ENCODE peak calls at places on chromosomes 16 and 17, in five cellular contexts. One of them, this sample, is unnamed.

GRCh38 chr17:31499771-31500554 is 108.5 kb downstream of the RAB11FIP4 start:
- DNase-seq in A549: no peak
- DNase-seq in stomach: peak
- DNase-seq in body of pancreas: peak
- DNase-seq in HuH-7.5: no peak
- DNase-seq in this sample: no peak

GRCh38 chr17:1894753-1895339 is 65.0 kb downstream of the RPA1 start:
- DNase-seq in body of pancreas: no peak
- DNase-seq in HuH-7.5: no peak
- DNase-seq in A549: no peak
- DNase-seq in stomach: no peak
- DNase-seq in this sample: no peak

GRCh38 chr16:66409156-66409555 is 17.9 kb upstream of the BEAN1 start:
- DNase-seq in A549: no peak
- DNase-seq in stomach: no peak
- DNase-seq in HuH-7.5: no peak
- DNase-seq in body of pancreas: no peak
- DNase-seq in this sample: no peak

GRCh38 chr17:29566473-29567361 is at the start of gene ABHD15:
- DNase-seq in body of pancreas: peak
- DNase-seq in HuH-7.5: peak
- DNase-seq in A549: peak
- DNase-seq in stomach: peak
- DNase-seq in this sample: peak

GRCh38 chr16:49562228-49562627 is 188.6 kb downstream of the C16orf78 start:
- DNase-seq in A549: no peak
- DNase-seq in body of pancreas: no peak
- DNase-seq in stomach: no peak
- DNase-seq in HuH-7.5: no peak
- DNase-seq in this sample: no peak

GRCh38 chr17:17711708-17712141 is 30.5 kb downstream of the RAI1 start:
- DNase-seq in body of pancreas: no peak
- DNase-seq in A549: no peak
- DNase-seq in HuH-7.5: no peak
- DNase-seq in stomach: peak
- DNase-seq in this sample: no peak

GRCh38 chr17:28493467-28493866 is 12.7 kb upstream of the FOXN1 start:
- DNase-seq in stomach: no peak
- DNase-seq in body of pancreas: no peak
- DNase-seq in A549: no peak
- DNase-seq in HuH-7.5: no peak
- DNase-seq in this sample: no peak

GRCh38 chr17:3879181-3879580 is 13.7 kb downstream of the CAMKK1 start:
- DNase-seq in stomach: no peak
- DNase-seq in body of pancreas: no peak
- DNase-seq in HuH-7.5: no peak
- DNase-seq in A549: no peak
- DNase-seq in this sample: no peak

GRCh38 chr17:21209511-21210175 is 4.3 kb downstream of the TMEM11 start:
- DNase-seq in HuH-7.5: no peak
- DNase-seq in stomach: peak
- DNase-seq in body of pancreas: peak
- DNase-seq in A549: no peak
- DNase-seq in this sample: peak

GRCh38 chr17:2947996-2948550 is 115.3 kb downstream of the OR1D5 start:
- DNase-seq in stomach: no peak
- DNase-seq in body of pancreas: no peak
- DNase-seq in A549: no peak
- DNase-seq in HuH-7.5: no peak
- DNase-seq in this sample: peak

GRCh38 chr17:40072481-40073346 is 9.9 kb downstream of the THRA start:
- DNase-seq in body of pancreas: peak
- DNase-seq in stomach: peak
- DNase-seq in HuH-7.5: no peak
- DNase-seq in A549: no peak
- DNase-seq in this sample: peak

GRCh38 chr16:55116165-55116894 is 185.7 kb downstream of the IRX5 start:
- DNase-seq in stomach: no peak
- DNase-seq in body of pancreas: no peak
- DNase-seq in A549: no peak
- DNase-seq in HuH-7.5: no peak
- DNase-seq in this sample: no peak

GRCh38 chr17:77738666-77739531 is 219.6 kb upstream of the TNRC6C start:
- DNase-seq in A549: no peak
- DNase-seq in body of pancreas: peak
- DNase-seq in stomach: peak
- DNase-seq in HuH-7.5: no peak
- DNase-seq in this sample: no peak

GRCh38 chr17:42321555-42321954 is 33.3 kb downstream of the STAT5A start:
- DNase-seq in A549: no peak
- DNase-seq in HuH-7.5: no peak
- DNase-seq in body of pancreas: no peak
- DNase-seq in stomach: no peak
- DNase-seq in this sample: no peak

GRCh38 chr16:15954814-15955151 is 5.4 kb downstream of the ABCC1 start:
- DNase-seq in stomach: no peak
- DNase-seq in HuH-7.5: no peak
- DNase-seq in A549: no peak
- DNase-seq in body of pancreas: no peak
- DNase-seq in this sample: no peak

GRCh38 chr17:39663688-39664580 is 1.2 kb upstream of the TCAP start:
- DNase-seq in stomach: peak
- DNase-seq in HuH-7.5: no peak
- DNase-seq in body of pancreas: no peak
- DNase-seq in A549: peak
- DNase-seq in this sample: peak

GRCh38 chr17:10844667-10845387 is 6.9 kb upstream of the PIRT start:
- DNase-seq in body of pancreas: peak
- DNase-seq in stomach: peak
- DNase-seq in HuH-7.5: peak
- DNase-seq in A549: peak
- DNase-seq in this sample: peak

GRCh38 chr16:27475561-27475960 is 73.6 kb downstream of the IL21R start:
- DNase-seq in stomach: no peak
- DNase-seq in body of pancreas: no peak
- DNase-seq in A549: no peak
- DNase-seq in HuH-7.5: no peak
- DNase-seq in this sample: no peak

GRCh38 chr17:34721326-34721725 is 141.9 kb downstream of the TMEM132E start:
- DNase-seq in HuH-7.5: no peak
- DNase-seq in A549: no peak
- DNase-seq in body of pancreas: peak
- DNase-seq in stomach: no peak
- DNase-seq in this sample: no peak

GRCh38 chr16:678858-679807 is 1.1 kb upstream of the STUB1 start:
- DNase-seq in A549: peak
- DNase-seq in HuH-7.5: peak
- DNase-seq in body of pancreas: peak
- DNase-seq in stomach: peak
- DNase-seq in this sample: peak

GRCh38 chr16:88695753-88696152 is 9.4 kb upstream of the SNAI3 start:
- DNase-seq in HuH-7.5: no peak
- DNase-seq in stomach: no peak
- DNase-seq in A549: no peak
- DNase-seq in body of pancreas: no peak
- DNase-seq in this sample: no peak

GRCh38 chr16:49638696-49639629 is 216.9 kb downstream of the ZNF423 start:
- DNase-seq in A549: no peak
- DNase-seq in body of pancreas: no peak
- DNase-seq in HuH-7.5: no peak
- DNase-seq in stomach: no peak
- DNase-seq in this sample: no peak

GRCh38 chr16:79381552-79382042 is 218.9 kb downstream of the MAF start:
- DNase-seq in HuH-7.5: no peak
- DNase-seq in stomach: no peak
- DNase-seq in A549: no peak
- DNase-seq in body of pancreas: no peak
- DNase-seq in this sample: no peak

GRCh38 chr17:4066210-4066609 is 76.6 kb downstream of the ZZEF1 start:
- DNase-seq in A549: no peak
- DNase-seq in stomach: no peak
- DNase-seq in body of pancreas: no peak
- DNase-seq in HuH-7.5: no peak
- DNase-seq in this sample: no peak

GRCh38 chr16:29862383-29862883 is 593 bp downstream of the CDIPT start:
- DNase-seq in A549: peak
- DNase-seq in HuH-7.5: no peak
- DNase-seq in body of pancreas: no peak
- DNase-seq in stomach: peak
- DNase-seq in this sample: peak

GRCh38 chr16:86826931-86827330 is 248.6 kb downstream of the FOXL1 start:
- DNase-seq in body of pancreas: no peak
- DNase-seq in stomach: no peak
- DNase-seq in A549: no peak
- DNase-seq in HuH-7.5: no peak
- DNase-seq in this sample: no peak

GRCh38 chr16:21626659-21627277 is 25.6 kb downstream of the IGSF6 start:
- DNase-seq in stomach: no peak
- DNase-seq in body of pancreas: no peak
- DNase-seq in HuH-7.5: no peak
- DNase-seq in A549: peak
- DNase-seq in this sample: no peak

GRCh38 chr16:56262148-56262878 is 71.0 kb downstream of the GNAO1 start:
- DNase-seq in stomach: no peak
- DNase-seq in HuH-7.5: no peak
- DNase-seq in body of pancreas: no peak
- DNase-seq in A549: no peak
- DNase-seq in this sample: peak

GRCh38 chr17:45307290-45308015 is 9.4 kb downstream of the MAP3K14 start:
- DNase-seq in body of pancreas: peak
- DNase-seq in stomach: no peak
- DNase-seq in A549: peak
- DNase-seq in HuH-7.5: no peak
- DNase-seq in this sample: no peak

GRCh38 chr16:65024649-65025243 is 97.1 kb downstream of the CDH11 start:
- DNase-seq in stomach: no peak
- DNase-seq in HuH-7.5: no peak
- DNase-seq in A549: no peak
- DNase-seq in body of pancreas: no peak
- DNase-seq in this sample: no peak

GRCh38 chr17:76643553-76644148 is at the start of gene ST6GALNAC1:
- DNase-seq in A549: peak
- DNase-seq in HuH-7.5: no peak
- DNase-seq in stomach: peak
- DNase-seq in body of pancreas: no peak
- DNase-seq in this sample: no peak

GRCh38 chr16:4692460-4693295 is 684 bp upstream of the NUDT16L1 start:
- DNase-seq in A549: no peak
- DNase-seq in stomach: no peak
- DNase-seq in body of pancreas: no peak
- DNase-seq in HuH-7.5: no peak
- DNase-seq in this sample: no peak

GRCh38 chr16:7405166-7405565 is 72.5 kb downstream of the RBFOX1 start:
- DNase-seq in A549: peak
- DNase-seq in body of pancreas: peak
- DNase-seq in HuH-7.5: no peak
- DNase-seq in stomach: peak
- DNase-seq in this sample: no peak

GRCh38 chr17:79045001-79045729 is 21.2 kb downstream of the C1QTNF1 start:
- DNase-seq in body of pancreas: no peak
- DNase-seq in stomach: no peak
- DNase-seq in A549: no peak
- DNase-seq in HuH-7.5: no peak
- DNase-seq in this sample: no peak

GRCh38 chr17:6249747-6250146 is 179.6 kb downstream of the WSCD1 start:
- DNase-seq in A549: no peak
- DNase-seq in HuH-7.5: no peak
- DNase-seq in stomach: no peak
- DNase-seq in body of pancreas: no peak
- DNase-seq in this sample: no peak

GRCh38 chr16:25177831-25178688 is 38.7 kb upstream of the AQP8 start:
- DNase-seq in stomach: no peak
- DNase-seq in A549: no peak
- DNase-seq in HuH-7.5: peak
- DNase-seq in body of pancreas: peak
- DNase-seq in this sample: peak

This sample was measured in Peyer's patch.